ENCODE peak calls at places on chromosomes 6 and 20, in nine cellular contexts. C, Z, S, B, X, T, P, H and K are unnamed samples.

GRCh38 chr20:46027245-46027853 is 1.7 kb upstream of the SLC12A5 start:
- DNase-seq in P (peak; percentile 87), T (no peak), C (no peak), B (no peak), X (no peak), Z (no peak), H (peak; percentile 37), S (peak; percentile 29), K (peak; percentile 74)

GRCh38 chr6:91352285-91352684 is 765.4 kb upstream of the MAP3K7 start:
- DNase-seq in H (no peak), S (no peak), Z (no peak), P (no peak), C (no peak), T (no peak), B (no peak), X (no peak), K (no peak)

GRCh38 chr6:89050155-89050554 is 30.4 kb upstream of the PNRC1 start:
- DNase-seq in X (no peak), B (no peak), T (peak; percentile 40), P (no peak), S (no peak), H (no peak), Z (no peak), C (no peak), K (no peak)

GRCh38 chr6:132413501-132413805 is 12.2 kb upstream of the MOXD1 start:
- DNase-seq in H (no peak), B (no peak), T (no peak), P (no peak), C (no peak), X (no peak), Z (no peak), S (no peak), K (no peak)

GRCh38 chr6:100892116-100892515 is 11.0 kb upstream of the ASCC3 start:
- DNase-seq in S (no peak), C (no peak), P (peak; percentile 52), T (no peak), X (no peak), B (no peak), H (no peak), Z (no peak), K (no peak)

GRCh38 chr6:123945386-123945785 is 141.7 kb downstream of the NKAIN2 start:
- DNase-seq in C (no peak), B (no peak), S (no peak), X (no peak), P (no peak), T (no peak), Z (no peak), H (no peak), K (no peak)

GRCh38 chr20:23282111-23282510 is 68.5 kb upstream of the NXT1 start:
- DNase-seq in B (no peak), S (no peak), X (no peak), P (no peak), T (no peak), Z (no peak), C (no peak), H (no peak), K (no peak)

GRCh38 chr6:152146385-152146784 is 338.9 kb downstream of the ESR1 start:
- DNase-seq in C (no peak), B (no peak), H (no peak), Z (no peak), T (no peak), P (no peak), X (no peak), S (peak; percentile 52), K (no peak)

GRCh38 chr6:31567531-31568370 is 4.3 kb upstream of the LTA start:
- DNase-seq in T (no peak), H (no peak), Z (no peak), C (peak; percentile 50), B (no peak), S (no peak), P (no peak), X (no peak), K (no peak)

GRCh38 chr20:50891138-50891537 is 40.1 kb downstream of the ADNP start:
- DNase-seq in H (no peak), X (no peak), C (no peak), T (no peak), S (no peak), Z (no peak), P (no peak), B (no peak), K (no peak)

GRCh38 chr20:21574443-21574842 is 60.6 kb upstream of the NKX2-2 start:
- DNase-seq in T (no peak), X (no peak), H (no peak), B (no peak), S (no peak), C (no peak), Z (no peak), P (no peak), K (no peak)
- H3K27me3 ChIP-seq in T (no peaks in the 10 kb centered on the region), X (no peaks in the 10 kb centered on the region), H (no peaks in the 10 kb centered on the region), B (peaks cover 45% of the 10 kb centered on the region), S (no peaks in the 10 kb centered on the region), C (peaks cover 86% of the 10 kb centered on the region), Z (no peaks in the 10 kb centered on the region), P (no peaks in the 10 kb centered on the region), K (no peaks in the 10 kb centered on the region)

GRCh38 chr20:40689100-40689942 is at the start of gene MAFB:
- DNase-seq in X (no peak), C (peak; percentile 21), Z (peak; percentile 88), S (peak; percentile 91), H (peak; percentile 95), P (peak; percentile 85), T (peak; percentile 89), B (no peak), K (peak; percentile 94)

GRCh38 chr20:40692240-40693011 is 3.4 kb upstream of the MAFB start:
- DNase-seq in T (no peak), P (peak; percentile 62), C (no peak), S (no peak), H (no peak), B (no peak), Z (no peak), X (no peak), K (no peak)

GRCh38 chr20:40690836-40691565 is 2.0 kb upstream of the MAFB start:
- DNase-seq in Z (no peak), H (no peak), X (no peak), T (no peak), B (no peak), C (no peak), P (peak; percentile 23), S (no peak), K (no peak)

GRCh38 chr20:40689943-40690835 is 1.2 kb upstream of the MAFB start:
- DNase-seq in X (peak; percentile 4), H (peak; percentile 81), B (peak; percentile 51), T (peak; percentile 88), C (peak; percentile 78), Z (peak; percentile 90), S (peak; percentile 85), P (peak; percentile 93), K (peak; percentile 92)

DNA sequence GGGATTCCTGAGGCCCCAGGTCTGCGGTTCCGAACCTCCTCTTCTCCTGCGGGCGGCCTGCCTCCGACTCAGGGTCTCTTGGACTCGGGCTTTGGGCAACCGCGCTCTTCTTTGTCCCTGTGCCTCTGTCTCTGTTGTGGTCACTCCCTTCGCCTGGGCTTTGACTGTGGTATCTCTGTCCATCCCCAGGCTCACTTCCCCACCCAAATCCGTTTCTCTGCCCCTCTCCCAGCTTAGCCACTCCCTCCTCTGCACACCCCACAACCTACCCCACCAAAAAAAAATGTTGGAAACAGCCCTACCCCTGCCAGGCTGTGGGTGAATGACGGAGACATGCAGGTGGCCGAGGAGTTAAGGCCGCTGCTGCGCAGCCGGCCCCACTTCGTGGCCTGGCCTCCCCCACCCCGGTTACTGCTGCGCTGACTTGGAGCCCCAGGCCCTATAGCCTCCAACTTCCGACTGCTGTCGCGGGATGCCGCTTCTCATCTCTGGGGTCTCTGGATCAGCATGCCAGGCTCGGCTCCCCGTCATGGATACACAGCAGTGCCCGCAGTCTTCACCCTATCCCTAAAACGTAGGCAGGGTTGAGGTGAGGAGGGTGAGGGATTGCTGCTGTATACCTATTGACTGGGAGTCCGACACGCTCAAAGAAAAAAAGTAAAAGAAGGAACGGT is 2.7 kb upstream of the MAFB start:
- DNase-seq in C (no peak), P (peak; percentile 44), S (no peak), T (no peak), H (no peak), X (no peak), Z (no peak), B (no peak), K (no peak)
- H3K27me3 ChIP-seq in C (peaks cover 97% of the 10 kb centered on the region), P (peaks cover 98% of the 10 kb centered on the region), S (peaks cover 5% of the 10 kb centered on the region), T (peaks cover 9% of the 10 kb centered on the region), H (peaks cover 47% of the 10 kb centered on the region), X (peaks cover 20% of the 10 kb centered on the region), Z (peaks cover 9% of the 10 kb centered on the region), B (peaks cover 29% of the 10 kb centered on the region), K (peaks cover 5% of the 10 kb centered on the region)

GRCh38 chr6:33872761-33873160 is 69.0 kb upstream of the MLN start:
- DNase-seq in Z (no peak), H (no peak), T (no peak), S (no peak), P (no peak), B (no peak), X (no peak), C (peak; percentile 88), K (no peak)

GRCh38 chr6:33874136-33874535 is 70.3 kb upstream of the MLN start:
- DNase-seq in Z (no peak), H (no peak), C (no peak), X (no peak), T (no peak), P (no peak), S (no peak), B (no peak), K (no peak)

GRCh38 chr6:33868143-33868542 is 64.3 kb upstream of the MLN start:
- DNase-seq in S (no peak), Z (no peak), C (no peak), P (no peak), B (no peak), T (no peak), H (no peak), X (no peak), K (no peak)

GRCh38 chr6:33869121-33869520 is 65.3 kb upstream of the MLN start:
- DNase-seq in P (no peak), B (no peak), H (no peak), X (no peak), C (peak; percentile 98), T (no peak), Z (no peak), S (no peak), K (no peak)

GRCh38 chr6:33869826-33870423 is 66.1 kb upstream of the MLN start:
- DNase-seq in S (no peak), C (peak; percentile 22), Z (no peak), P (peak; percentile 61), H (no peak), X (no peak), T (no peak), B (no peak), K (no peak)
- H3K27me3 ChIP-seq in S (no peaks in the 10 kb centered on the region), C (no peaks in the 10 kb centered on the region), Z (no peaks in the 10 kb centered on the region), P (no peaks in the 10 kb centered on the region), H (peaks cover 24% of the 10 kb centered on the region), X (no peaks in the 10 kb centered on the region), T (no peaks in the 10 kb centered on the region), B (no peaks in the 10 kb centered on the region), K (no peaks in the 10 kb centered on the region)

GRCh38 chr20:59051666-59052065 is 9.1 kb upstream of the PRELID3B start:
- DNase-seq in T (no peak), P (no peak), H (no peak), X (no peak), B (no peak), C (peak; percentile 19), Z (no peak), S (no peak), K (no peak)
- H3K27me3 ChIP-seq in T (no peaks in the 10 kb centered on the region), P (no peaks in the 10 kb centered on the region), H (peaks cover 21% of the 10 kb centered on the region), X (peaks cover 13% of the 10 kb centered on the region), B (peaks cover 16% of the 10 kb centered on the region), C (no peaks in the 10 kb centered on the region), Z (no peaks in the 10 kb centered on the region), S (peaks cover 35% of the 10 kb centered on the region), K (peaks cover 54% of the 10 kb centered on the region)